ENCODE peak calls at places on chromosomes 2 and 18, in ten cellular contexts. One of them, this sample, is unnamed.

GRCh38 chr2:223488814-223489213 is 113.3 kb downstream of the SCG2 start:
- DNase-seq in K562: peak
- DNase-seq in H9: no peak
- DNase-seq in GM23338: no peak
- DNase-seq in mammary epithelial cell: peak
- DNase-seq in fibroblast of lung: peak
- DNase-seq in GM23248: peak
- DNase-seq in MM.1S: no peak
- DNase-seq in astrocyte: peak
- DNase-seq in neural progenitor cell: no peak
- DNase-seq in this sample: no peak

GRCh38 chr2:145058457-145058856 is 538.5 kb upstream of the ZEB2 start:
- DNase-seq in fibroblast of lung: no peak
- DNase-seq in MM.1S: no peak
- DNase-seq in GM23338: no peak
- DNase-seq in astrocyte: no peak
- DNase-seq in mammary epithelial cell: peak
- DNase-seq in K562: no peak
- DNase-seq in H9: no peak
- DNase-seq in neural progenitor cell: no peak
- DNase-seq in GM23248: peak
- DNase-seq in this sample: no peak

GRCh38 chr2:32064021-32064678 is 794 bp downstream of the SPAST start:
- DNase-seq in K562: peak
- DNase-seq in astrocyte: peak
- DNase-seq in H9: peak
- DNase-seq in neural progenitor cell: no peak
- DNase-seq in mammary epithelial cell: peak
- DNase-seq in GM23248: peak
- DNase-seq in GM23338: no peak
- DNase-seq in MM.1S: peak
- DNase-seq in fibroblast of lung: no peak
- DNase-seq in this sample: peak

GRCh38 chr2:110219496-110220192 is 7.3 kb upstream of the MTLN start:
- DNase-seq in K562: no peak
- DNase-seq in neural progenitor cell: no peak
- DNase-seq in fibroblast of lung: peak
- DNase-seq in GM23248: peak
- DNase-seq in MM.1S: peak
- DNase-seq in H9: no peak
- DNase-seq in mammary epithelial cell: peak
- DNase-seq in astrocyte: peak
- DNase-seq in GM23338: no peak
- DNase-seq in this sample: no peak

GRCh38 chr2:144922519-144922918 is 402.6 kb upstream of the ZEB2 start:
- DNase-seq in MM.1S: no peak
- DNase-seq in GM23338: no peak
- DNase-seq in H9: no peak
- DNase-seq in astrocyte: no peak
- DNase-seq in K562: no peak
- DNase-seq in GM23248: no peak
- DNase-seq in fibroblast of lung: no peak
- DNase-seq in mammary epithelial cell: no peak
- DNase-seq in neural progenitor cell: no peak
- DNase-seq in this sample: no peak

GRCh38 chr18:77052297-77052645 is 80.3 kb downstream of the MBP start:
- DNase-seq in K562: no peak
- DNase-seq in mammary epithelial cell: no peak
- DNase-seq in GM23248: no peak
- DNase-seq in fibroblast of lung: no peak
- DNase-seq in MM.1S: no peak
- DNase-seq in neural progenitor cell: no peak
- DNase-seq in H9: no peak
- DNase-seq in GM23338: no peak
- DNase-seq in astrocyte: no peak
- DNase-seq in this sample: no peak

GRCh38 chr2:152617464-152618187 is 99.6 kb downstream of the PRPF40A start:
- DNase-seq in GM23248: no peak
- DNase-seq in mammary epithelial cell: no peak
- DNase-seq in K562: no peak
- DNase-seq in fibroblast of lung: peak
- DNase-seq in H9: no peak
- DNase-seq in astrocyte: peak
- DNase-seq in neural progenitor cell: no peak
- DNase-seq in MM.1S: no peak
- DNase-seq in GM23338: no peak
- DNase-seq in this sample: no peak

GRCh38 chr2:11416191-11416590 is 49.8 kb downstream of the E2F6 start:
- DNase-seq in GM23338: no peak
- DNase-seq in astrocyte: no peak
- DNase-seq in GM23248: peak
- DNase-seq in MM.1S: no peak
- DNase-seq in mammary epithelial cell: no peak
- DNase-seq in K562: no peak
- DNase-seq in neural progenitor cell: no peak
- DNase-seq in H9: no peak
- DNase-seq in fibroblast of lung: no peak
- DNase-seq in this sample: no peak

GRCh38 chr2:46034535-46034934 is 262.7 kb upstream of the EPAS1 start:
- DNase-seq in mammary epithelial cell: no peak
- DNase-seq in GM23248: no peak
- DNase-seq in fibroblast of lung: peak
- DNase-seq in K562: no peak
- DNase-seq in astrocyte: peak
- DNase-seq in H9: no peak
- DNase-seq in GM23338: no peak
- DNase-seq in neural progenitor cell: no peak
- DNase-seq in MM.1S: no peak
- DNase-seq in this sample: no peak

GRCh38 chr2:46032996-46033395 is 264.2 kb upstream of the EPAS1 start:
- DNase-seq in astrocyte: no peak
- DNase-seq in mammary epithelial cell: peak
- DNase-seq in neural progenitor cell: no peak
- DNase-seq in GM23338: no peak
- DNase-seq in GM23248: no peak
- DNase-seq in fibroblast of lung: no peak
- DNase-seq in MM.1S: no peak
- DNase-seq in H9: no peak
- DNase-seq in K562: no peak
- DNase-seq in this sample: no peak

GRCh38 chr2:46039543-46040303 is 257.5 kb upstream of the EPAS1 start:
- DNase-seq in GM23248: no peak
- DNase-seq in MM.1S: no peak
- DNase-seq in fibroblast of lung: no peak
- DNase-seq in mammary epithelial cell: no peak
- DNase-seq in K562: no peak
- DNase-seq in GM23338: no peak
- DNase-seq in H9: no peak
- DNase-seq in astrocyte: no peak
- DNase-seq in neural progenitor cell: no peak
- DNase-seq in this sample: no peak

GRCh38 chr2:46040563-46041155 is 256.5 kb upstream of the EPAS1 start:
- DNase-seq in astrocyte: no peak
- DNase-seq in GM23338: no peak
- DNase-seq in mammary epithelial cell: no peak
- DNase-seq in neural progenitor cell: no peak
- DNase-seq in K562: no peak
- DNase-seq in GM23248: no peak
- DNase-seq in fibroblast of lung: no peak
- DNase-seq in MM.1S: no peak
- DNase-seq in H9: no peak
- DNase-seq in this sample: no peak

GRCh38 chr2:46036929-46037328 is 260.3 kb upstream of the EPAS1 start:
- DNase-seq in astrocyte: peak
- DNase-seq in neural progenitor cell: no peak
- DNase-seq in GM23338: no peak
- DNase-seq in MM.1S: no peak
- DNase-seq in mammary epithelial cell: no peak
- DNase-seq in GM23248: peak
- DNase-seq in fibroblast of lung: peak
- DNase-seq in H9: no peak
- DNase-seq in K562: no peak
- DNase-seq in this sample: no peak
- H3K4me2 ChIP-seq in astrocyte: peak
- H3K4me2 ChIP-seq in neural progenitor cell: no peak
- H3K4me2 ChIP-seq in GM23338: no peak
- H3K4me2 ChIP-seq in MM.1S: no peak
- H3K4me2 ChIP-seq in mammary epithelial cell: no peak
- H3K4me2 ChIP-seq in GM23248: no peak
- H3K4me2 ChIP-seq in fibroblast of lung: peak
- H3K4me2 ChIP-seq in H9: no peak
- H3K4me2 ChIP-seq in K562: no peak
- H3K4me2 ChIP-seq in this sample: no peak

GRCh38 chr18:48453330-48454063 is 44.3 kb upstream of the ZBTB7C start:
- DNase-seq in H9: no peak
- DNase-seq in fibroblast of lung: no peak
- DNase-seq in MM.1S: no peak
- DNase-seq in mammary epithelial cell: peak
- DNase-seq in GM23248: no peak
- DNase-seq in GM23338: no peak
- DNase-seq in neural progenitor cell: no peak
- DNase-seq in K562: no peak
- DNase-seq in astrocyte: no peak
- DNase-seq in this sample: no peak

GRCh38 chr18:48454146-48454796 is 45.1 kb upstream of the ZBTB7C start:
- DNase-seq in MM.1S: no peak
- DNase-seq in neural progenitor cell: no peak
- DNase-seq in mammary epithelial cell: peak
- DNase-seq in fibroblast of lung: peak
- DNase-seq in H9: no peak
- DNase-seq in GM23248: no peak
- DNase-seq in GM23338: no peak
- DNase-seq in K562: no peak
- DNase-seq in astrocyte: no peak
- DNase-seq in this sample: no peak

GRCh38 chr18:48452863-48453323 is 43.7 kb upstream of the ZBTB7C start:
- DNase-seq in astrocyte: peak
- DNase-seq in MM.1S: no peak
- DNase-seq in H9: no peak
- DNase-seq in neural progenitor cell: peak
- DNase-seq in fibroblast of lung: peak
- DNase-seq in K562: no peak
- DNase-seq in GM23248: peak
- DNase-seq in mammary epithelial cell: peak
- DNase-seq in GM23338: no peak
- DNase-seq in this sample: no peak

GRCh38 chr18:48456838-48457237 is 47.7 kb upstream of the ZBTB7C start:
- DNase-seq in H9: no peak
- DNase-seq in K562: no peak
- DNase-seq in neural progenitor cell: no peak
- DNase-seq in astrocyte: no peak
- DNase-seq in MM.1S: no peak
- DNase-seq in GM23248: no peak
- DNase-seq in mammary epithelial cell: no peak
- DNase-seq in fibroblast of lung: no peak
- DNase-seq in GM23338: no peak
- DNase-seq in this sample: no peak

DNA sequence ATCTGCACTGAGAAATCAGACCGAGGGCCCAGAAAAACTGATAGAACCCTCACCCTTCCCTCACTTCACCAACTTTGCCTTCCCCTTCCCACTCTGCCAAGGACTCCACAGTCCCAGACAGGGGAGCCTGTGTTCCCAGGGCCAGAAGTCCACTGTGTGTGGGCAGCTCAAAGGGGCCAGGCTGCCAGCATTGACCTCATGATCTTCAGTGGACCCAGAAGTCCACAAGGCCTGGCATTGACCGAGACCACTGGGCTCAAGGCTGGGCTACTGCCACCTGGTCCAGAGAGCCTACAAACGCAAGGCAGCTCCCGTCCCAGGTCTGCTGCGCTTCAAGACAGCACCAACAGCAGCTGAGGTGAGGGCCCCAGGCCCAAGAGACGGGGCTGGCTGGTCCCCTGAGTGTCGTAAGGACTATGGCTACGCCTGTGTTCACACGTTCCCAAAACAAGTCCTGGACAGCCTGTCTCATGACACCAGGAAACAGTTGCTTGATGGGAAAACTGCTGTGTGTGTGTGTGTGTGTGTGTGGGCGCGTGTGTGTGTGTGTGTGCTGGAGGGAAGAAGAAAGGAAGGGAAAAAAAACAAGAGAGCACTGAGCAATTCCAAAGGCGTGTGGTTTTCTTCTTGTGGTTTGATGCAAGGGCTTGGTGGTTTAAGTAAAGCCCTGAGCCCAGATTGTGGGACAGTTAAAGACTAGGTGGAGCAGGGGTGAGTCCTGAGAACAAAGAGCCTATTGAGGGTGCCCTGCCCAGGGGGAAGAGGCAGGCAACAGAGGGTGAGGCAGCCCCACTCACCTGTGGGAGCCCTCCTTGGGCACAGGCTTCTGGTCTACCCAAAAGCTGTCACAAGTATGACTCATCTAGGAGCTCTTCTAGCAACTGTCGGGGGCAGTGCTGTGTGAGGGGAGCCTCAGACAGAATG is 46.6 kb upstream of the ZBTB7C start:
- DNase-seq in GM23338: no peak
- DNase-seq in astrocyte: peak
- DNase-seq in mammary epithelial cell: peak
- DNase-seq in MM.1S: peak
- DNase-seq in neural progenitor cell: no peak
- DNase-seq in K562: no peak
- DNase-seq in GM23248: peak
- DNase-seq in fibroblast of lung: peak
- DNase-seq in H9: no peak
- DNase-seq in this sample: no peak
- H2AFZ ChIP-seq in GM23338: peak
- H2AFZ ChIP-seq in astrocyte: no peak
- H2AFZ ChIP-seq in mammary epithelial cell: peak
- H2AFZ ChIP-seq in MM.1S: no peak
- H2AFZ ChIP-seq in neural progenitor cell: no peak
- H2AFZ ChIP-seq in K562: no peak
- H2AFZ ChIP-seq in GM23248: no peak
- H2AFZ ChIP-seq in fibroblast of lung: no peak
- H2AFZ ChIP-seq in H9: no peak
- H2AFZ ChIP-seq in this sample: no peak

GRCh38 chr2:8984855-8985254 is 18.6 kb downstream of the MBOAT2 start:
- DNase-seq in neural progenitor cell: peak
- DNase-seq in fibroblast of lung: peak
- DNase-seq in H9: no peak
- DNase-seq in mammary epithelial cell: no peak
- DNase-seq in K562: no peak
- DNase-seq in GM23338: no peak
- DNase-seq in astrocyte: no peak
- DNase-seq in MM.1S: no peak
- DNase-seq in GM23248: peak
- DNase-seq in this sample: peak
- H3K4me2 ChIP-seq in neural progenitor cell: peak
- H3K4me2 ChIP-seq in fibroblast of lung: peak
- H3K4me2 ChIP-seq in H9: no peak
- H3K4me2 ChIP-seq in mammary epithelial cell: no peak
- H3K4me2 ChIP-seq in K562: peak
- H3K4me2 ChIP-seq in GM23338: peak
- H3K4me2 ChIP-seq in astrocyte: peak
- H3K4me2 ChIP-seq in MM.1S: no peak
- H3K4me2 ChIP-seq in GM23248: peak
- H3K4me2 ChIP-seq in this sample: peak

GRCh38 chr2:161976927-161977326 is 97.1 kb downstream of the DPP4 start:
- DNase-seq in mammary epithelial cell: no peak
- DNase-seq in astrocyte: no peak
- DNase-seq in fibroblast of lung: no peak
- DNase-seq in K562: no peak
- DNase-seq in neural progenitor cell: no peak
- DNase-seq in GM23338: no peak
- DNase-seq in GM23248: peak
- DNase-seq in MM.1S: no peak
- DNase-seq in H9: no peak
- DNase-seq in this sample: no peak

GRCh38 chr2:161976300-161976699 is 97.7 kb downstream of the DPP4 start:
- DNase-seq in neural progenitor cell: no peak
- DNase-seq in H9: no peak
- DNase-seq in fibroblast of lung: no peak
- DNase-seq in GM23248: no peak
- DNase-seq in K562: no peak
- DNase-seq in astrocyte: no peak
- DNase-seq in mammary epithelial cell: no peak
- DNase-seq in MM.1S: no peak
- DNase-seq in GM23338: no peak
- DNase-seq in this sample: no peak

GRCh38 chr2:161975813-161976160 is 98.2 kb downstream of the DPP4 start:
- DNase-seq in fibroblast of lung: no peak
- DNase-seq in astrocyte: no peak
- DNase-seq in mammary epithelial cell: no peak
- DNase-seq in GM23248: no peak
- DNase-seq in neural progenitor cell: no peak
- DNase-seq in H9: no peak
- DNase-seq in MM.1S: no peak
- DNase-seq in K562: no peak
- DNase-seq in GM23338: no peak
- DNase-seq in this sample: no peak

GRCh38 chr2:161974417-161974816 is 99.6 kb downstream of the DPP4 start:
- DNase-seq in H9: no peak
- DNase-seq in fibroblast of lung: no peak
- DNase-seq in K562: no peak
- DNase-seq in GM23248: no peak
- DNase-seq in astrocyte: no peak
- DNase-seq in neural progenitor cell: no peak
- DNase-seq in MM.1S: no peak
- DNase-seq in GM23338: no peak
- DNase-seq in mammary epithelial cell: no peak
- DNase-seq in this sample: no peak

DNA sequence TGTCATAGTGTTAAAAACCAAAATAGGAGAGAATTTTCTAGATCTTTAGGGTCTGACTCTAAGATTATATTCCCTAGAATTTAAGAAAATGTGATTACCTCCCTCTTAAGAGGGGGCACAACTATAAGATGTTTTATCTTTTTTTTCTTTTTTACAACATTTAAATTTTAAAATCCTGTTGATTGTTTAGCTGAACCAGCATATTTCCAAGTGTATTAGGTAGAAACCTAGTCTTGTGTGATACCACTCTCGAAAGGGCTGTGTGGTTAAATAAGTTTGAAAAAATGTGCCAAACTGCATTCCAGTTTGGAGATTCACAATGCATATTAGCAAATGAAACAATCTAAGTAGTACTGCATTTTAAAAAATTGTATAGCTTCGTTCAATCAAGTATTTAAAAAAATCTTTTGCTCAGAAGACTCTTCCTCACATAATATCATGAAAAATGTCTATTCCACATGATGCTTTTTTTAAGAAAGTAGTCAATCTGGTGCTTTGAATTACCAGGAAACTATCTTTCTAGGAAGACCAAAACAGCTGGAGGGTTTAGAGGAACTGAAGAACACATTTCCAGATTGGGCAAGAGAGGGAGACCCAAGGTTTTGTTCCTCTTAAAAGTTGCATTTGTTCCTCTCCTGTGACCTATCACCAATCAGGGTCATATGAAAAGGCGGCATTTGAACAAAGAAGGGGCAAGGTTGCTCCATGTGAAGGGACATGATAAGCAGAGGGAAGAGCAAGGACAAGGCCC is 98.8 kb downstream of the DPP4 start:
- DNase-seq in K562: no peak
- DNase-seq in GM23338: no peak
- DNase-seq in neural progenitor cell: no peak
- DNase-seq in fibroblast of lung: peak
- DNase-seq in MM.1S: no peak
- DNase-seq in astrocyte: peak
- DNase-seq in H9: no peak
- DNase-seq in mammary epithelial cell: peak
- DNase-seq in GM23248: peak
- DNase-seq in this sample: no peak
- H2AFZ ChIP-seq in K562: no peak
- H2AFZ ChIP-seq in GM23338: peak
- H2AFZ ChIP-seq in neural progenitor cell: no peak
- H2AFZ ChIP-seq in fibroblast of lung: no peak
- H2AFZ ChIP-seq in MM.1S: no peak
- H2AFZ ChIP-seq in astrocyte: no peak
- H2AFZ ChIP-seq in H9: peak
- H2AFZ ChIP-seq in mammary epithelial cell: peak
- H2AFZ ChIP-seq in GM23248: no peak
- H2AFZ ChIP-seq in this sample: no peak

This sample was measured in Karpas-422.